ENCODE peak calls at places on chromosome 13, in eight cellular contexts. B is CD8-positive, alpha-beta T cell; G is AG09319; Y is brain microvascular endothelial cell; K is adrenal gland; X is omental fat pad; H is heart right ventricle; R is HFF-Myc. M is an unnamed sample.

GRCh38 chr13:30520571-30520970 is 54.8 kb upstream of the HMGB1 start:
- DNase-seq in R (no peak), X (no peak), H (no peak), Y (peak; percentile 66), G (no peak), K (peak; percentile 27), B (no peak), M (no peak)

GRCh38 chr13:83940742-83941141 is 58.5 kb upstream of the SLITRK1 start:
- DNase-seq in R (no peak), X (no peak), H (no peak), G (no peak), Y (no peak), B (no peak), K (no peak), M (no peak)

GRCh38 chr13:42981317-42981716 is 10.7 kb downstream of the EPSTI1 start:
- DNase-seq in X (no peak), H (no peak), G (peak; percentile 69), B (no peak), K (no peak), Y (no peak), R (no peak), M (no peak)

GRCh38 chr13:72781461-72782439 is at the start of the genes DIS3 and PIBF1:
- DNase-seq in X (peak; percentile 83), G (peak; percentile 91), H (peak; percentile 95), K (peak; percentile 97), R (peak; percentile 95), B (peak; percentile 97), Y (peak; percentile 99), M (peak; percentile 97)

GRCh38 chr13:75364131-75364713 is 117.7 kb downstream of the TBC1D4 start:
- DNase-seq in K (no peak), G (no peak), R (no peak), B (no peak), H (no peak), X (no peak), Y (peak; percentile 29), M (no peak)

GRCh38 chr13:74090869-74091605 is 43.2 kb downstream of the KLF12 start:
- DNase-seq in R (no peak), K (no peak), Y (no peak), X (no peak), B (no peak), G (no peak), H (no peak), M (no peak)

GRCh38 chr13:42752731-42753130 is 28.7 kb upstream of the FAM216B start:
- DNase-seq in X (no peak), R (no peak), G (no peak), K (no peak), Y (peak; percentile 40), B (no peak), H (no peak), M (no peak)

GRCh38 chr13:26498524-26499208 is 58.8 kb upstream of the WASF3 start:
- DNase-seq in G (no peak), Y (peak; percentile 42), H (no peak), K (no peak), X (no peak), R (no peak), B (no peak), M (no peak)

GRCh38 chr13:43663474-43664090 is 123.2 kb downstream of the ENOX1 start:
- DNase-seq in H (no peak), G (no peak), B (no peak), Y (no peak), X (no peak), R (no peak), K (no peak), M (no peak)

GRCh38 chr13:100361504-100361903 is 227.1 kb downstream of the GGACT start:
- DNase-seq in H (no peak), K (no peak), Y (peak; percentile 57), B (no peak), X (no peak), R (no peak), G (no peak), M (no peak)

GRCh38 chr13:45108716-45109706 is 11.3 kb upstream of the GTF2F2 start:
- DNase-seq in H (no peak), K (peak; percentile 24), Y (peak; percentile 40), G (no peak), B (peak; percentile 25), X (no peak), R (no peak), M (peak; percentile 52)

GRCh38 chr13:109381546-109382180 is 404.7 kb downstream of the IRS2 start:
- DNase-seq in R (peak; percentile 53), Y (peak; percentile 72), K (no peak), X (no peak), B (no peak), G (no peak), H (no peak), M (no peak)

GRCh38 chr13:84946144-84946543 is 853.1 kb downstream of the SLITRK6 start:
- DNase-seq in B (no peak), G (no peak), K (no peak), H (no peak), X (no peak), Y (no peak), R (no peak), M (no peak)

GRCh38 chr13:95745752-95746151 is 68.8 kb downstream of the DNAJC3 start:
- DNase-seq in Y (no peak), R (no peak), X (no peak), K (no peak), H (no peak), G (no peak), B (no peak), M (no peak)

GRCh38 chr13:20505405-20506366 is 20.0 kb downstream of the CRYL1 start:
- DNase-seq in K (no peak), H (no peak), G (no peak), X (no peak), R (no peak), B (no peak), Y (no peak), M (no peak)

GRCh38 chr13:108987488-108987887 is 358.1 kb downstream of the MYO16 start:
- DNase-seq in R (peak; percentile 16), K (no peak), H (no peak), G (peak; percentile 47), X (no peak), B (no peak), Y (no peak), M (no peak)

GRCh38 chr13:113001251-113002140 is 32.5 kb downstream of the MCF2L start:
- DNase-seq in R (no peak), B (no peak), Y (peak; percentile 5), G (no peak), H (no peak), K (peak; percentile 54), X (no peak), M (no peak)

GRCh38 chr13:97261254-97262015 is 39.3 kb downstream of the MBNL2 start:
- DNase-seq in Y (no peak), B (peak; percentile 35), R (no peak), H (no peak), K (no peak), X (no peak), G (no peak), M (peak; percentile 54)

GRCh38 chr13:48161530-48162179 is 66.8 kb upstream of the MED4 start:
- DNase-seq in K (peak; percentile 33), R (no peak), Y (no peak), H (peak; percentile 29), G (no peak), B (no peak), X (no peak), M (no peak)

DNA sequence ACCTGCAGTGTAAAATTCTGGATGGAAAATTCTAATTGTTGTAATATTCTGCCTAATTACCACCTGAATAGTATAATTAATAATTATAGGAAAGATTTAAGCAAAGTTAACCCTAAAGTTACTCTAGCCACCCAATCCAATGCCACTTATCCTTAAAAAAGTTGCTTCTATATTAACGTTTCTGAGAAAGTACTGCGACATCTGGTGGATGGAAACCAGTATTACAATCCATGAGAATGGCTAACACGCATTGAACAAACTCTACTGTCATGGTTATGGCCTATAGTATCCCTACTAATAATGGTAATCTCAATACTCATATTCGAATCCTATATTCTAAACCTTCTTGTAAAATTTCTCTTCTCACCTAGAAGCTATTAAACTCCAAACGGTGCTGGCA is 1551.8 kb downstream of the SLITRK1 start:
- DNase-seq in R (no peak), B (no peak), H (no peak), X (no peak), Y (peak; percentile 4), K (no peak), G (no peak), M (peak; percentile 5)
- TF ChIP-seq CTCF in R (peak; percentile 16), B (no peak), H (no peak), X (no peak), Y (peak; percentile 42), K (peak; percentile 39), G (no peak), M (peak; percentile 63)

DNA sequence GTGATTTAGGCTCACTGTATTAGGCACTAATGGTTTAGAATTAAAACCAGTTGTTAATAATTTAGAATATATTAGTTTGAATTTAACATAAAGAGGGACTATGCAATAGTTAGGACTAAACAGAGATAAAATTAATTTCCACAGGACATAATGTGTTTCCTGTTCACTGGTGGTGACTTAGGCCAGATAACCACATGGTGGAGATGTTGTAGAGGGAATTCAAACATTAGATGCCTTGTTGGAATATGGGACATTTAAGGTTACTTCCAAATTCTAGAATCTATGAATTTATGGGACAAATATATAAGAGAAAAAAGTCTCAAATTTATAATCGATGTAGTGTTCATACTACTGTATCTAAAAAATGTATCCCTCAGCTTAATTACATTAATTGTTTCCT is 615.5 kb upstream of the KLHL1 start:
- DNase-seq in B (no peak), H (no peak), Y (peak; percentile 12), R (no peak), G (no peak), K (no peak), X (no peak), M (no peak)
- TF ChIP-seq CTCF in B (no peak), H (no peak), Y (peak; percentile 32), R (no peak), G (peak; percentile 20), K (no peak), X (no peak), M (no peak)

GRCh38 chr13:71477735-71478134 is 389.3 kb downstream of the DACH1 start:
- DNase-seq in H (no peak), R (no peak), X (no peak), B (no peak), G (no peak), K (no peak), Y (no peak), M (peak; percentile 5)
- TF ChIP-seq CTCF in H (peak; percentile 23), R (peak; percentile 21), X (no peak), B (no peak), G (peak; percentile 18), K (no peak), Y (peak; percentile 47), M (no peak)

GRCh38 chr13:40153516-40153915 is 498.1 kb downstream of the COG6 start:
- DNase-seq in B (peak; percentile 43), R (no peak), K (no peak), G (no peak), Y (no peak), X (no peak), H (peak; percentile 33), M (no peak)

GRCh38 chr13:40155176-40155575 is 499.7 kb downstream of the COG6 start:
- DNase-seq in K (no peak), B (no peak), G (no peak), R (no peak), Y (no peak), H (no peak), X (no peak), M (no peak)

GRCh38 chr13:40149611-40150283 is 494.3 kb downstream of the COG6 start:
- DNase-seq in G (peak; percentile 18), H (no peak), R (peak; percentile 42), X (no peak), K (no peak), Y (peak; percentile 86), B (no peak), M (no peak)

GRCh38 chr13:40152904-40153303 is 497.4 kb downstream of the COG6 start:
- DNase-seq in G (no peak), X (no peak), R (no peak), Y (no peak), B (no peak), H (no peak), K (no peak), M (no peak)

GRCh38 chr13:40152145-40152544 is 496.7 kb downstream of the COG6 start:
- DNase-seq in H (no peak), B (no peak), Y (peak; percentile 87), R (peak; percentile 61), K (no peak), X (no peak), G (peak; percentile 20), M (no peak)
- TF ChIP-seq CTCF in H (no peak), B (no peak), Y (peak; percentile 50), R (peak; percentile 23), K (no peak), X (no peak), G (no peak), M (no peak)

M was measured in GM10248.